ENCODE peak calls at places on chromosomes 16 and 17, in five cellular contexts. L is neural progenitor cell; N is DND-41; S is CD4-positive, alpha-beta T cell; Z is progenitor cell of endocrine pancreas. U is an unnamed sample.

GRCh38 chr16:1054660-1055556 is 17.6 kb upstream of the SSTR5 start:
- DNase-seq in N (no peak), S (no peak), Z (peak; percentile 69), L (peak; percentile 92), U (peak; percentile 72)

GRCh38 chr16:53511403-53512280 is 8.6 kb upstream of the AKTIP start:
- DNase-seq in S (no peak), Z (peak; percentile 19), N (peak; percentile 7), L (no peak), U (no peak)

GRCh38 chr16:4411684-4412083 is 4.7 kb downstream of the CORO7 start:
- DNase-seq in S (no peak), Z (no peak), L (no peak), N (no peak), U (no peak)

GRCh38 chr17:17957584-17957916 is 14.7 kb downstream of the TOM1L2 start:
- DNase-seq in L (no peak), S (no peak), Z (no peak), N (no peak), U (no peak)

GRCh38 chr16:48617711-48618148 is 7.8 kb upstream of the N4BP1 start:
- DNase-seq in L (no peak), S (no peak), N (no peak), Z (no peak), U (no peak)

GRCh38 chr16:87054856-87055255 is 262.3 kb downstream of the C16orf95 start:
- DNase-seq in Z (no peak), L (no peak), S (no peak), N (no peak), U (no peak)

GRCh38 chr17:63442549-63443035 is 3.5 kb downstream of the CYB561 start:
- DNase-seq in N (no peak), S (no peak), L (peak; percentile 67), Z (no peak), U (peak; percentile 52)

GRCh38 chr17:40645291-40645690 is 2.3 kb downstream of the SMARCE1 start:
- DNase-seq in L (no peak), Z (no peak), N (no peak), S (no peak), U (no peak)

GRCh38 chr17:74663566-74663965 is 40.0 kb upstream of the CD300E start:
- DNase-seq in Z (no peak), S (no peak), L (no peak), N (no peak), U (no peak)

GRCh38 chr16:86573215-86573614 is 5.1 kb upstream of the FOXL1 start:
- DNase-seq in S (no peak), Z (no peak), N (no peak), L (no peak), U (no peak)

GRCh38 chr16:85451646-85452363 is 161.3 kb upstream of the GSE1 start:
- DNase-seq in L (no peak), S (no peak), N (peak; percentile 55), Z (no peak), U (no peak)

GRCh38 chr17:47806026-47806912 is 15.3 kb downstream of the OSBPL7 start:
- DNase-seq in N (no peak), L (no peak), Z (no peak), S (no peak), U (no peak)

GRCh38 chr16:24071990-24072389 is 184.1 kb upstream of the CACNG3 start:
- DNase-seq in L (no peak), Z (no peak), S (no peak), N (no peak), U (no peak)

GRCh38 chr16:19285431-19285830 is at the start of gene CLEC19A:
- DNase-seq in N (no peak), Z (no peak), S (no peak), L (no peak), U (no peak)

GRCh38 chr17:57818066-57818465 is 31.8 kb downstream of the MRPS23 start:
- DNase-seq in N (no peak), Z (no peak), S (no peak), L (no peak), U (no peak)

GRCh38 chr17:44887971-44888955 is 11.0 kb downstream of the EFTUD2 start:
- DNase-seq in N (no peak), L (no peak), Z (no peak), S (no peak), U (no peak)

GRCh38 chr17:74842599-74843351 is 16.9 kb downstream of the GRIN2C start:
- DNase-seq in Z (peak; percentile 64), L (peak; percentile 89), N (no peak), S (no peak), U (peak; percentile 74)

GRCh38 chr17:28916302-28916934 is 13.5 kb upstream of the DHRS13 start:
- DNase-seq in N (peak; percentile 50), Z (peak; percentile 25), S (peak; percentile 34), L (peak; percentile 58), U (no peak)

GRCh38 chr16:15482068-15482747 is 47.8 kb downstream of the BMERB1 start:
- DNase-seq in N (no peak), S (no peak), L (no peak), Z (no peak), U (no peak)

GRCh38 chr17:29149431-29150064 is 30.6 kb downstream of the MYO18A start:
- DNase-seq in L (no peak), Z (no peak), N (no peak), S (no peak), U (peak; percentile 67)

GRCh38 chr16:74997042-74997491 is 1.8 kb upstream of the ZNRF1 start:
- DNase-seq in Z (no peak), S (no peak), L (no peak), N (no peak), U (no peak)

GRCh38 chr17:55283256-55283965 is 18.7 kb downstream of the HLF start:
- DNase-seq in Z (no peak), L (no peak), N (no peak), S (no peak), U (no peak)

GRCh38 chr17:59561042-59561441 is 4.4 kb upstream of the DHX40 start:
- DNase-seq in Z (no peak), N (peak; percentile 10), S (no peak), L (peak; percentile 22), U (peak; percentile 38)

GRCh38 chr16:16012144-16012543 is 62.7 kb downstream of the ABCC1 start:
- DNase-seq in Z (no peak), S (no peak), L (no peak), N (no peak), U (no peak)

GRCh38 chr17:3964203-3965122 is at the start of gene ATP2A3:
- DNase-seq in L (peak; percentile 51), N (peak; percentile 85), Z (no peak), S (peak; percentile 54), U (peak; percentile 90)

GRCh38 chr16:11194913-11195312 is 61.1 kb downstream of the SOCS1 start:
- DNase-seq in S (no peak), N (peak; percentile 49), L (no peak), Z (no peak), U (no peak)

GRCh38 chr16:22386976-22387375 is 12.6 kb upstream of the CDR2 start:
- DNase-seq in S (no peak), N (no peak), Z (no peak), L (no peak), U (no peak)

GRCh38 chr17:40091691-40092397 is 8.5 kb downstream of the NR1D1 start:
- DNase-seq in N (no peak), L (no peak), S (no peak), Z (no peak), U (no peak)

GRCh38 chr17:13194887-13195286 is 177.1 kb upstream of the ELAC2 start:
- DNase-seq in N (no peak), L (no peak), S (no peak), Z (no peak), U (no peak)

GRCh38 chr16:74841904-74842303 is 67.3 kb upstream of the FA2H start:
- DNase-seq in N (no peak), Z (no peak), S (no peak), L (no peak), U (no peak)

GRCh38 chr16:75064403-75065148 is 52.0 kb downstream of the LDHD start:
- DNase-seq in N (peak; percentile 85), S (no peak), Z (no peak), L (no peak), U (no peak)

GRCh38 chr16:70416748-70417616 is 21.9 kb downstream of the ST3GAL2 start:
- DNase-seq in Z (no peak), N (no peak), L (no peak), S (no peak), U (peak; percentile 78)
- TF ChIP-seq CTCF in Z (no peak), N (no peak), L (no peak), S (no peak), U (no peak)

GRCh38 chr17:46763416-46763815 is 55.1 kb downstream of the WNT3 start:
- DNase-seq in S (no peak), L (no peak), N (no peak), Z (no peak), U (no peak)

GRCh38 chr17:46766493-46767491 is 51.7 kb downstream of the WNT3 start:
- DNase-seq in N (no peak), L (no peak), S (no peak), Z (no peak), U (no peak)

GRCh38 chr17:46764709-46765401 is 53.6 kb downstream of the WNT3 start:
- DNase-seq in Z (no peak), N (no peak), S (no peak), L (no peak), U (no peak)

GRCh38 chr17:46764335-46764708 is 54.2 kb downstream of the WNT3 start:
- DNase-seq in S (no peak), L (no peak), Z (no peak), N (no peak), U (no peak)

GRCh38 chr17:46765491-46765890 is 53.0 kb downstream of the WNT3 start:
- DNase-seq in Z (no peak), L (no peak), S (no peak), N (no peak), U (no peak)
- TF ChIP-seq CTCF in Z (no peak), L (no peak), S (no peak), N (no peak), U (no peak)

GRCh38 chr17:48830840-48831548 is at the start of gene CALCOCO2:
- DNase-seq in S (peak; percentile 71), L (peak; percentile 98), Z (peak; percentile 81), N (peak; percentile 87), U (peak; percentile 96)
- TF ChIP-seq CTCF in S (no peak), L (peak; percentile 10), Z (no peak), N (peak; percentile 15), U (peak; percentile 8)

DNA sequence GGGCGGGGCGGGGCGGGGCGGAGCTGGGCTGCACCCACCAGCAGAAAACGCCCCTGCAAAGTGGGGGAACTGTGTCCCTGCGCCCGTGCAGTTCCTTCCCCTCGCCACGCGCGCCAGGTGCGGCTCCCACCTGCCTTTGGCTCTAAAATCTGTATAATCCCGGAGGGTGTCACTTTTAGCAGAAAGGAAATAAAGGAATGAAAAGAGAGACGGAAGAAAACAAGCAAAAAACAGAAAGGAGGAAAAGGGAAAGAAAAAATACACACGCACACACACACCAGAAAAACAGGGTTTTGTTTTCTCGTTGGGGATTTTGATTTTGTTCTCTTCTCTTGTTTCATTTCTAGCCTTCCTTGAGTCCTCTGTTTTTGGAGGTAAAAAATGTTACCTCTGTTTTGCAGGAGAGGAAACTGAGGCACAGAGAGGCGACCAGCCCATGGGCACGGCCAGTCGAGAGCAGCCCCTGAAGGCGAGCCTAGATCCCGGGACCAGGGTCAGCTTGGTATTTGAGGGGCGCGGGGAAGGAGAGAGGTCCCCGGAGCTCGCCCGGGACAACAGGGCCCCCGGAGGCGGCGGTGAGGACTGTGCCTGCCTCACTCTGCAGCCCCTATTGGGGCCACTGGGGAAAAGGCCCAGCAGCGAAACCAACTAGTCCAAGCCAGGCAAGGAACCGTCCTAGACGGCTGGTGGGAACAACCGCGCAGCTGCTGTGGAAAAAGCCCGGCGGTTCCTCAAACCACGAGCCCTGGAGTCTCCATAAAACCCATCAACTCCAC is 594 bp upstream of the CARHSP1 start:
- DNase-seq in L (peak; percentile 77), N (peak; percentile 42), Z (no peak), S (no peak), U (no peak)
- TF ChIP-seq CTCF in L (no peak), N (peak; percentile 37), Z (peak; percentile 31), S (no peak), U (no peak)